ENCODE peak calls at places on chromosomes 13 and 19, in ten cellular contexts. U is mucosa of descending colon, T is cardiac fibroblast, S is psoas muscle, G is epithelial cell of esophagus, Q is bronchial epithelial cell, E is GM12865, Y is A549, L is colonic mucosa, C is spleen. R is an unnamed sample.

GRCh38 chr13:53336441-53337160 is 308.0 kb downstream of the OLFM4 start:
- DNase-seq in U (no peak), T (no peak), S (no peak), G (no peak), Q (no peak), E (no peak), Y (no peak), L (no peak), C (no peak), R (no peak)

GRCh38 chr13:63209330-63210017 is 1793.8 kb upstream of the PCDH20 start:
- DNase-seq in U (no peak), T (peak), S (no peak), G (no peak), Q (no peak), E (no peak), Y (no peak), L (no peak), C (no peak), R (no peak)

GRCh38 chr13:106480511-106480910 is 55.0 kb downstream of the EFNB2 start:
- DNase-seq in U (no peak), T (no peak), S (no peak), G (no peak), Q (no peak), E (no peak), Y (no peak), L (no peak), C (no peak), R (no peak)

GRCh38 chr19:15587663-15588062 is 27.4 kb upstream of the CYP4F8 start:
- DNase-seq in U (peak), T (no peak), S (no peak), G (no peak), Q (no peak), E (no peak), Y (no peak), L (no peak), C (peak), R (no peak)

GRCh38 chr13:110580800-110581199 is 19.3 kb upstream of the RAB20 start:
- DNase-seq in U (no peak), T (peak), S (no peak), G (no peak), Q (no peak), E (no peak), Y (no peak), L (no peak), C (no peak), R (no peak)

GRCh38 chr13:102344410-102344809 is 57.4 kb downstream of the FGF14 start:
- DNase-seq in U (no peak), T (no peak), S (no peak), G (no peak), Q (no peak), E (no peak), Y (no peak), L (no peak), C (no peak), R (no peak)

GRCh38 chr13:31749929-31750328 is 10.6 kb downstream of the RXFP2 start:
- DNase-seq in U (no peak), T (peak), S (no peak), G (peak), Q (peak), E (no peak), Y (no peak), L (no peak), C (no peak), R (peak)

GRCh38 chr19:47486900-47487299 is 2.9 kb upstream of the KPTN start:
- DNase-seq in U (no peak), T (no peak), S (peak), G (no peak), Q (no peak), E (no peak), Y (no peak), L (no peak), C (no peak), R (no peak)

GRCh38 chr13:41216160-41216559 is 21.8 kb upstream of the KBTBD7 start:
- DNase-seq in U (no peak), T (peak), S (no peak), G (peak), Q (peak), E (no peak), Y (no peak), L (no peak), C (no peak), R (peak)

GRCh38 chr13:51614350-51614786 is 30.1 kb downstream of the WDFY2 start:
- DNase-seq in U (peak), T (no peak), S (peak), G (no peak), Q (no peak), E (peak), Y (no peak), L (no peak), C (peak), R (no peak)

GRCh38 chr13:99373436-99373835 is 66.2 kb upstream of the GPR183 start:
- DNase-seq in U (no peak), T (no peak), S (no peak), G (no peak), Q (no peak), E (no peak), Y (no peak), L (no peak), C (no peak), R (no peak)

GRCh38 chr13:99496322-99497142 is 4.7 kb upstream of the TM9SF2 start:
- DNase-seq in U (peak), T (peak), S (peak), G (no peak), Q (peak), E (peak), Y (peak), L (peak), C (peak), R (no peak)

GRCh38 chr19:47511128-47511517 is 3.7 kb downstream of the NAPA start:
- DNase-seq in U (no peak), T (no peak), S (peak), G (no peak), Q (no peak), E (no peak), Y (no peak), L (no peak), C (no peak), R (no peak)

GRCh38 chr19:2282062-2282861 is at the start of gene PEAK3:
- DNase-seq in U (peak), T (peak), S (peak), G (no peak), Q (no peak), E (peak), Y (no peak), L (peak), C (peak), R (no peak)

GRCh38 chr13:93847162-93847561 is 620.6 kb downstream of the GPC6 start:
- DNase-seq in U (no peak), T (peak), S (no peak), G (peak), Q (peak), E (peak), Y (peak), L (no peak), C (no peak), R (peak)

GRCh38 chr13:31115616-31116015 is 46.1 kb downstream of the HSPH1 start:
- DNase-seq in U (peak), T (no peak), S (no peak), G (peak), Q (peak), E (no peak), Y (no peak), L (no peak), C (no peak), R (no peak)

GRCh38 chr19:46718157-46718933 is 1.4 kb upstream of the PRKD2 start:
- DNase-seq in U (peak), T (no peak), S (no peak), G (peak), Q (peak), E (peak), Y (peak), L (peak), C (peak), R (no peak)

GRCh38 chr19:38869836-38870607 is 8.1 kb downstream of the RINL start:
- DNase-seq in U (peak), T (peak), S (peak), G (peak), Q (peak), E (peak), Y (peak), L (peak), C (peak), R (no peak)

GRCh38 chr13:23622991-23623390 is 52.8 kb downstream of the TNFRSF19 start:
- DNase-seq in U (no peak), T (no peak), S (no peak), G (no peak), Q (peak), E (peak), Y (no peak), L (no peak), C (no peak), R (no peak)

GRCh38 chr13:106262886-106263285 is 272.6 kb downstream of the EFNB2 start:
- DNase-seq in U (no peak), T (no peak), S (no peak), G (no peak), Q (no peak), E (no peak), Y (no peak), L (no peak), C (no peak), R (no peak)

GRCh38 chr13:79581870-79582315 is 100.9 kb downstream of the NDFIP2 start:
- DNase-seq in U (no peak), T (peak), S (peak), G (peak), Q (no peak), E (no peak), Y (no peak), L (no peak), C (no peak), R (peak)

GRCh38 chr19:55344444-55344843 is 4.8 kb downstream of the KMT5C start:
- DNase-seq in U (no peak), T (no peak), S (no peak), G (peak), Q (peak), E (no peak), Y (no peak), L (no peak), C (no peak), R (no peak)

GRCh38 chr19:6788896-6789295 is 16.4 kb downstream of the VAV1 start:
- DNase-seq in U (no peak), T (no peak), S (no peak), G (no peak), Q (no peak), E (no peak), Y (no peak), L (no peak), C (no peak), R (no peak)

GRCh38 chr19:19606021-19606420 is 12.5 kb downstream of the PBX4 start:
- DNase-seq in U (peak), T (no peak), S (no peak), G (peak), Q (peak), E (peak), Y (peak), L (peak), C (no peak), R (no peak)

GRCh38 chr13:107124129-107124718 is 556.3 kb upstream of the ARGLU1 start:
- DNase-seq in U (no peak), T (peak), S (no peak), G (peak), Q (peak), E (no peak), Y (peak), L (no peak), C (no peak), R (peak)

GRCh38 chr13:50188696-50189095 is 173.5 kb downstream of the KCNRG start:
- DNase-seq in U (no peak), T (no peak), S (no peak), G (peak), Q (peak), E (no peak), Y (no peak), L (no peak), C (no peak), R (no peak)

GRCh38 chr19:15759962-15760565 is 22.3 kb downstream of the OR10H3 start:
- DNase-seq in U (peak), T (no peak), S (no peak), G (no peak), Q (no peak), E (peak), Y (peak), L (peak), C (no peak), R (no peak)

GRCh38 chr13:25179810-25180437 is 7.8 kb upstream of the AMER2 start:
- DNase-seq in U (no peak), T (no peak), S (no peak), G (no peak), Q (no peak), E (peak), Y (no peak), L (no peak), C (no peak), R (no peak)

DNA sequence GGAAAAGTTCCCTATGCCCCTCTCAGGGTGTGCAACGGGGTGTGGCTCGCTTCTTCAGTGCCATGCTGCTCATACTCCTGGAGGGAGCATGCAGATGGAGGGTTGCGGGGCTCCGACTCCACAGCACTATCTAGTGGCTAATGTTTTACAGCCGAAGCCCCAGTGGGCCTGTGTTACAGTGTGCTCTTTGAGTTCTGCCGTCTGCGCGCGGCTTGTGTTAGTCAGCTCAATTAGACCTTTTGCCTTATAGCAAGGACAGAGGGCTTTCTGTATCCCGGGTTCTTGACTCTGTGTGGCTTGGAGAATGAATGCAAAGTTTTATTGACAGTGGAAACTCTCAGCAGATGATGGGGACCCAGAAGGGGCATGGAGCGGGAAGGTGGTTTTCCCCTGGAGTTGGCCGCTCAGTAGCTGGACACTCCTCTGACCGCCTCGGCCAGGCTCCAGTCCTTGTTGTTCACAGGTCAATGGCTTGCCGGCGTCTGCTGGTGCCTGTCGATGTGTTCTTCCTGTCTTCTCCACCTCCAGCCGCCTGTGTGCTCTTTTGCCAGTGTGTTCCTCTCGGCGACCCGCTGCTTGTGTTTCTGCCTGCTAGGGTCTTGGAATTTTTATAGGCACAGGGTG is 383.4 kb downstream of the LMO7 start:
- DNase-seq in U (peak), T (no peak), S (no peak), G (peak), Q (no peak), E (peak), Y (peak), L (peak), C (no peak), R (no peak)
- TF ChIP-seq CTCF in U (no peak), T (peak), S (no peak), G (no peak), Q (peak), E (no peak), Y (peak), L (no peak), C (no peak), R (peak)

GRCh38 chr13:75721307-75721706 is 85.2 kb downstream of the LMO7 start:
- DNase-seq in U (no peak), T (no peak), S (no peak), G (no peak), Q (no peak), E (no peak), Y (no peak), L (no peak), C (no peak), R (no peak)

GRCh38 chr13:75724742-75725504 is 88.8 kb downstream of the LMO7 start:
- DNase-seq in U (peak), T (no peak), S (no peak), G (peak), Q (peak), E (no peak), Y (peak), L (no peak), C (no peak), R (no peak)

GRCh38 chr13:75726313-75726712 is 90.2 kb downstream of the LMO7 start:
- DNase-seq in U (no peak), T (no peak), S (no peak), G (no peak), Q (no peak), E (no peak), Y (no peak), L (no peak), C (no peak), R (no peak)

GRCh38 chr13:75723927-75724326 is 87.8 kb downstream of the LMO7 start:
- DNase-seq in U (no peak), T (no peak), S (no peak), G (no peak), Q (no peak), E (no peak), Y (no peak), L (no peak), C (no peak), R (no peak)

GRCh38 chr13:75725784-75726183 is 89.7 kb downstream of the LMO7 start:
- DNase-seq in U (no peak), T (no peak), S (no peak), G (no peak), Q (peak), E (no peak), Y (no peak), L (no peak), C (no peak), R (no peak)
- H3K4me3 ChIP-seq in U (no peak), T (no peak), S (no peak), G (no peak), Q (no peak), E (no peak), Y (no peak), L (no peak), C (no peak), R (no peak)

DNA sequence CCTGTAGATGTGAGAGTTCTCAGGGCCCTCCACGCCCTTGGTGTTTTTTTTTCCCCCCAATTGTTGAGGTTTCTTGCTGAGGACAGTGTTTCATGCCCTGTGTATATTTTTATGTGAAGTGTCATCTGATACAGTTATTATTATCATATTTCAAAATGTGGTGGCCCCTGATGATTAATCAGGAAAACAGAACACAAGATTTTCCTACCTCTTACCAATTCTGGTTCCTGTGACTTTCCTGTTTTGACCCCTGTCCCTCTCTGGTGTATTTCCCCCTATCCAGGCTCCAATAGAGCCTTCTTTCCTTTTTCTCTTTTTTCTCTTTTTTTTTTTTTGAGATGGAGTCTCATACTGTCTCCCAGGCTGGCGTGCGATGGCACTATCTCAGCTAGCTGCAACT is 642 bp downstream of the PSG8 start:
- DNase-seq in U (no peak), T (no peak), S (no peak), G (no peak), Q (no peak), E (no peak), Y (no peak), L (no peak), C (no peak), R (no peak)
- TF ChIP-seq CTCF in U (no peak), T (no peak), S (no peak), G (no peak), Q (no peak), E (no peak), Y (no peak), L (no peak), C (no peak), R (no peak)

GRCh38 chr19:18389095-18389735 is 3.3 kb downstream of the GDF15 start:
- DNase-seq in U (no peak), T (no peak), S (no peak), G (no peak), Q (no peak), E (no peak), Y (no peak), L (no peak), C (no peak), R (no peak)

GRCh38 chr19:18385675-18386542 is at the start of gene GDF15:
- DNase-seq in U (peak), T (peak), S (peak), G (peak), Q (peak), E (peak), Y (peak), L (peak), C (peak), R (peak)

GRCh38 chr19:18386543-18387251 is 739 bp downstream of the GDF15 start:
- DNase-seq in U (peak), T (no peak), S (no peak), G (no peak), Q (no peak), E (no peak), Y (peak), L (peak), C (no peak), R (no peak)

GRCh38 chr19:18388328-18389094 is 2.6 kb downstream of the GDF15 start:
- DNase-seq in U (peak), T (peak), S (peak), G (peak), Q (no peak), E (peak), Y (peak), L (peak), C (peak), R (no peak)

DNA sequence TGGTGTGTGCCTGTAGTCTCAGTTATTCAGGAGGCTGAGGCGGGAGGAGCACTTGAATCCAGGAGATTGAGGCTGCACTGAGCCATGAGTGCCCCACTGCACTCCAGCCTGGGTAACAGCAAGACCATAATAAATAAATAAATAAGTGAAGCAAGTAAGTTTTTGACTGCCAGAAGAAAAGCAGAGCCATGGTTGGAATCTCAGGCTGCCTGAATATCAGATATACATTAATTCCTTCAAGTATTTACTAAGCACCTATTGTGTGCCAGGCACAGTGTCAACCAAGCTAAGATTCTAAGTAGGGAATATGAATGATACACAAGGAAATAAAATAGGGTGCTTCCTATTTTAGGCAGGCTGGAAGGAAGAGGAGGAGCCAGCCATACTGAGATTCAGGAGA is 1.4 kb downstream of the GDF15 start:
- DNase-seq in U (no peak), T (no peak), S (no peak), G (no peak), Q (no peak), E (no peak), Y (no peak), L (no peak), C (no peak), R (no peak)
- H3K4me3 ChIP-seq in U (peak), T (peak), S (peak), G (peak), Q (peak), E (peak), Y (peak), L (peak), C (peak), R (peak)

GRCh38 chr13:74015137-74015536 is 119.1 kb downstream of the KLF12 start:
- DNase-seq in U (no peak), T (peak), S (no peak), G (peak), Q (peak), E (peak), Y (no peak), L (no peak), C (no peak), R (no peak)
- TF ChIP-seq CTCF in U (no peak), T (peak), S (no peak), G (peak), Q (peak), E (no peak), Y (peak), L (no peak), C (peak), R (peak)

DNA sequence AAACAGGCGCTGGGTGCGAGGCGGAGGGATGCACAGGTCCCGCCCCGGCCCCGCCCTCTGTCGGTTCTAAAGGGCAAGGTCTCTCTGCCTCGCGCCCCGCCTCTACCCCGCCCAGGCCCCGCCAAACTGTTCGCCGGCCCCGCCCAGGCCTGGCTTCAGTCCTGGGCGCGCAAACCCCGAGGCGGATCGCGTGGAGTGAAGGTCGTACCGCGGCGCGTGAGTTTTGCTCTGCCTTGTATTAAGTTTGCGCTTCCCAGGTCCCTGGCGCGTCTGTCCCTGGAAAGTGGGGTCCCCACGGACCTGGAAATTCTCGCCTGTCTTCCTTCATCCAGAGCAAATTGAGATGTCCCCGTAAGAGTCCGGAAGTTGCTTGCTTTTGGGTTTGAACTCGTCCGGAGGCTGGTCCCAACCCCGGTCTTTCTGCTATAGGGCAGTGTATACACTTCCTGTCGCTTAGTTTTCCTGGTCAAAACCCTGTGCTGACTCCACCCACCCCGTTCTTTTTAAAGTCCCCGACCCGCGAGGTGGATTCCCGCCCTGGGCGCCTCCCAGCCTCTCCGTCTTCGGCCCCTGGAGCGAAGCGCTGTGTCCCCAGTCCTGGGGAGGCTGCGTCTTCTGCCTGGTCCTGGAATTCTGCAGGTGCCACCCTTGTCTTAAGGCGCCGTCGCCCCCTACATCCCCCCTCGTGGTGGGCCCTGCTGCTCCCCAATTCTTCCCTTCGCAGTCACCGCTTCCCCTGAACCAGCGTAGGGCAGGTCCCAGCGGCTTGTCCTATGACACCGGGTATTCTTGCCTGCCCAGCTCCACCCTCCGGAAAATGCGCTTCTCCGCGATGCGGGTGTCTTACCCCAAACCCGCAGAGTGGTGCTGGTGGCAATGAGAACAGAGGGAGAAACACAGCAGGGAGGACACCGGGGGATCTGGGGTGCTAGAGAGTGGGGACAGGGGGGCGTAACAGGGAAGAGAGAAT is 8.6 kb downstream of the ZNF808 start:
- DNase-seq in U (peak), T (peak), S (peak), G (peak), Q (peak), E (peak), Y (no peak), L (peak), C (peak), R (peak)
- H3K4me3 ChIP-seq in U (no peak), T (peak), S (peak), G (peak), Q (peak), E (peak), Y (no peak), L (peak), C (peak), R (peak)